ENCODE peak calls at places on chromosomes 11 and 22, in five cellular contexts. G, R, K, J and O are unnamed samples.

GRCh38 chr11:76663912-76664440 is 6.6 kb downstream of the LRRC32 start:
- DNase-seq in J (no peak), R (no peak), K (no peak), G (no peak), O (no peak)

GRCh38 chr11:63905179-63905578 is 11.8 kb downstream of the RCOR2 start:
- DNase-seq in G (no peak), K (no peak), R (no peak), J (no peak), O (no peak)

GRCh38 chr22:29082826-29083545 is 10.2 kb downstream of the KREMEN1 start:
- DNase-seq in J (no peak), K (no peak), R (no peak), G (no peak), O (no peak)

GRCh38 chr11:9688716-9689511 is 25.0 kb downstream of the SWAP70 start:
- DNase-seq in K (no peak), G (peak; percentile 78), R (peak; percentile 41), J (peak; percentile 78), O (no peak)

GRCh38 chr22:24772493-24773220 is 1.9 kb downstream of the PIWIL3 start:
- DNase-seq in G (peak; percentile 83), R (no peak), K (no peak), J (no peak), O (peak; percentile 4)

GRCh38 chr11:75474878-75475766 is 42.1 kb upstream of the KLHL35 start:
- DNase-seq in R (no peak), K (peak; percentile 33), G (peak; percentile 85), J (peak; percentile 28), O (no peak)

GRCh38 chr11:75969626-75970308 is 154.8 kb downstream of the UVRAG start:
- DNase-seq in J (no peak), G (peak; percentile 6), K (no peak), R (peak; percentile 71), O (no peak)

GRCh38 chr11:107218123-107219084 is 200.1 kb upstream of the GUCY1A2 start:
- DNase-seq in K (no peak), R (no peak), G (no peak), J (no peak), O (no peak)

DNA sequence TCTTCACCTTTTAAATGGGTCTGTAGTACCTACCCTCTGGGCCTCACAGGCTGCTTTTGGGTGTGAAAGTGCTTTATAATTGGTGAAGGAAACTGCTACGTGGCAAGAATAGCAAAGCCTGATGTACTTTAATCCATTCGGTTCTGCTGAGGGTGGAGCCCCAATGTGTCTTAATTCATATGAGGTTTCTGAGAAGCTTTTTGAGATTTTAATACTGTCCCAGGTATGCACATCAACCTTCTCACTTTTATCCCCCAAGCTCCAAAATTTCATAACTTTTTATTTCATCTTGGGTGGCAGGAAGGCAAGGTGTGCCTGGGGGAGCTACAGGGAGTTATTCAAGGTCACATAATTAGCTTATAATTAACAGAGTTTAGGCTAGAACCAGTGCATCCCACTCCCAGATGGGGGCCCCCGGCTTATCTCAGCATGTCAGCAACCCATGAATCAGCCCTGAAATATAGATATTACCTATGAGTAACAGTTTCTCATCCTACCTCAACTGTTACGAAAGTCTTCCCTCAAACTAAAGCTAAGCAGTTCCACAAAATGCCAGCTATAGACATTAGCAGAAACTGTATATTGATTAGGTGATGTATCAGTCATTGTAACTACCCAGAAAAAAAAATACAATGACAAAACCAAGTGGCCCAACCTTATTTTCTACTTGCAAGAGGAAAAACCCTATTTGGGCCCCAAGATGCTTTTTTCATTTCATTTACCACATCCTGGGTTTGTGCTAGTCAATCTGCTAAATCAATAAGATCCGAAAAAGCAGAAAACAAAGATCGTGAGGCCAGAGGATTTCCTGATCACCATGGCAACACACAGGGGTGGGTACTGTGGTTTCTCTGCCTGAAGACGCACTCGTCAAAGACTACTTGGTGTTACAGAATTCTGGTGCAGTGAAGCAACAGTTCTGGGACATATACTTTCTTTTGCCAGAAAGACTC is 26.7 kb downstream of the CD44 start:
- DNase-seq in J (peak; percentile 89), K (no peak), G (peak; percentile 87), R (peak; percentile 71), O (no peak)
- H3K4me3 ChIP-seq in J (peak overlapping the region; percentile 47), K (no peak overlapping the region), G (no peak overlapping the region), R (no peak overlapping the region), O (no peak overlapping the region)

DNA sequence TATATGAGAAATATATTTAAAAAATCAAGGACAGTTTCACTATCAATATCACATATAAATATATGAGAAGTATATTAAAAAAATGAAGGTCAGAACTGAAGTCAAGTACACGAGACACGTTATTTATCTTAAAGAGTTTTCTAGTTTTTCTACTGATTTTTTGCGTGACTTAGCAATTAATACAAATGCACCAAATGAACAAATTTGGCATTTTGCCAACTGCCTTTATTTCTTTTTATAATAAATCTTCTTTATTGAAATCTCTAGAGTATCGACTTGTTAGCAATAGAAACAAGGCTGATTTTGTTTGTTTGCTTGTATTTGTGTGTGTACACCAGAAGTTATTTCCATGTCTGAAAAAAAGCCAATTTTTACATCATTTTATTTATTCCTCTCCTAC is 1684.7 kb upstream of the RAG2 start:
- DNase-seq in R (no peak), G (no peak), J (no peak), K (no peak), O (no peak)
- TF ChIP-seq CTCF in R (no peak), G (no peak), J (no peak), K (no peak), O (no peak)

DNA sequence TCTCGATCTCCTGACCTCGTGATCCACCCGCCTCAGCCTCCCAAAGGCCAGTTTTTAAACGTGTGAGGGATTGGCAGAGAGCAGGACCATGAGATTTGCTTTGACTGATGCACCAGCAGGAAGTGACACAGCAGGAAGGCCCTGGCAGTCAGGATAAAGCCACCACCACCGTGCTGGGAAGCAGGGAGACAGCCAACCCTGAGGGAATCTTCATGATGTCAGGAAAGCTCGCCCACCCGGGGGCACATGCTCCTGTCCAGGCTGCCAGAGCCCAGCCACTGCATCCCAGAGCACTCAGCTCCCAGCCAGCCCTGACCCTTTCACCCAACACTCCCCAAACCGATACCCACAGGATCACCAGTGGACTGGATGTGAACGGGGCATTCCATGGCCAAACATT is 6.1 kb downstream of the TUBGCP6 start:
- DNase-seq in R (no peak), G (no peak), J (no peak), K (no peak), O (no peak)
- H3K4me3 ChIP-seq in R (no peak overlapping the region), G (no peak overlapping the region), J (no peak overlapping the region), K (no peak overlapping the region), O (no peak overlapping the region)

DNA sequence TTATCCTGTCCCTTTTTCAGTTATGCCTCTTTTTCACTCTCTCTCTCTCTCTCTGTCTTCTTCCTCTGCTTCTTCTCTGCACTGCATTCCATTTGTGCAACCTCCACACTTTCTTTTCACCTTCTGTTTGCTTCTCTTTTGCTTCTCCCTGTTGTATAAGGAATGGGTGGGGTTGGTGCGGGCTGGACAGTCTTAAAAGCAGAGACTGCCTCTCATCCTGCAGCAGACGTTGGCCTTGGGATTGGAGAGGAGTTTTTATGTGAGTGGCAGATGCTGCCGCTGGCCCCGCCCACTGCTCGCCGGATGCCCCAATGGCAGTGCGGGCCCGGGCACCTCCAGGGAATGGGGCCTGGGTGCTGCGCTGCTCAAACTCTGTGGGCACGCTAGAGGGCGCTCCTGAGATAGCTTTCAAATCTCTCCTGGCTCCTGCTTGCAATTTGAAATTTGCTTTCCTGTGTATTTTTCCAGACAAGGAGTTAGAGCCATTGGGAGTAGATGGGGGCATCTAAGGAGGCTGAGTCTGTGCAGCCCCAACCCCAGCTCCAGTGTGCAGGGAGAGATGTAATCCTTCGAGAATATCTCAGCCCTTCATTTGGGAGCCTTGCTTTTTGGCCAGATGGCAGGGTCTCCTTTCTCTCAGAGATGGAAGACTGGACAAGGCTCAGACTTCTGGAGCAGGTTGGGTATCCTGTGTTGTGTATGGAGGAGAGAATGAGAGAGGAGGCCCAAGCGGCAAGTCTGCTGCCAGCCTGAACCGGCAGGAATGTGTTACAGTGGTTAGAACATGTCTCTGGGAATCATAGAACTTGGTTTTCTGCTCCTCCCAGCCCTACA is 81.2 kb downstream of the GRAMD1B start:
- DNase-seq in K (peak; percentile 57), G (peak; percentile 93), J (peak; percentile 75), R (peak; percentile 70), O (no peak)
- TF ChIP-seq CTCF in K (peak; percentile 84), G (peak; percentile 92), J (peak; percentile 92), R (peak; percentile 90), O (peak; percentile 92)